ENCODE peak calls at places on chromosomes 13 and 19, in six cellular contexts. K, I, U, H, L and F are unnamed samples.

GRCh38 chr13:26324867-26325266 is 70.9 kb downstream of the CDK8 start:
- DNase-seq in I (no peak), L (no peak), U (no peak), H (no peak), K (peak), F (no peak)

GRCh38 chr13:83825676-83826075 is 56.6 kb downstream of the SLITRK1 start:
- DNase-seq in K (no peak), H (no peak), L (no peak), U (no peak), I (no peak), F (no peak)

GRCh38 chr13:49319555-49320350 is 72.0 kb downstream of the CDADC1 start:
- DNase-seq in H (no peak), I (no peak), K (peak), L (no peak), U (no peak), F (no peak)

GRCh38 chr13:108281941-108282340 is 12.4 kb downstream of the TNFSF13B start:
- DNase-seq in H (no peak), K (no peak), I (no peak), U (no peak), L (no peak), F (no peak)

GRCh38 chr13:57624565-57625435 is 6.7 kb upstream of the PCDH17 start:
- DNase-seq in K (peak), L (no peak), I (peak), H (peak), U (peak), F (peak)

GRCh38 chr13:25633108-25633507 is 261.3 kb downstream of the ATP8A2 start:
- DNase-seq in L (no peak), K (no peak), I (no peak), H (no peak), U (no peak), F (no peak)

GRCh38 chr13:87680298-87680697 is 9.1 kb downstream of the SLITRK5 start:
- DNase-seq in H (no peak), I (peak), K (no peak), U (no peak), L (no peak), F (no peak)

GRCh38 chr13:51050021-51050886 is 60.8 kb downstream of the C13orf42 start:
- DNase-seq in H (no peak), I (no peak), K (peak), L (no peak), U (no peak), F (no peak)

GRCh38 chr19:2912306-2912705 is 11.6 kb downstream of the ZNF57 start:
- DNase-seq in K (no peak), I (no peak), L (no peak), U (no peak), H (no peak), F (no peak)

GRCh38 chr19:604355-604754 is 14.7 kb downstream of the HCN2 start:
- DNase-seq in L (no peak), I (peak), H (peak), K (no peak), U (no peak), F (peak)

GRCh38 chr13:101116381-101116780 is 299.9 kb downstream of the NALCN start:
- DNase-seq in I (no peak), U (no peak), L (no peak), K (no peak), H (no peak), F (no peak)

GRCh38 chr13:27130223-27131015 is 41.2 kb downstream of the USP12 start:
- DNase-seq in H (no peak), L (no peak), I (no peak), U (no peak), K (peak), F (no peak)

GRCh38 chr19:41321600-41322270 is 11.8 kb downstream of the CCDC97 start:
- DNase-seq in H (peak), U (peak), I (peak), K (peak), L (no peak), F (peak)

GRCh38 chr19:51448011-51448744 is 10.1 kb downstream of the SIGLEC8 start:
- DNase-seq in K (no peak), I (no peak), H (no peak), U (no peak), L (no peak), F (no peak)

GRCh38 chr19:51810228-51810627 is 15.3 kb downstream of the FPR3 start:
- DNase-seq in L (no peak), I (peak), U (peak), K (no peak), H (peak), F (no peak)

GRCh38 chr19:49363265-49364082 is at the start of gene DKKL1:
- DNase-seq in U (peak), L (peak), H (peak), K (peak), I (peak), F (peak)

GRCh38 chr19:27671876-27672275 is 1541.1 kb downstream of the UQCRFS1 start:
- DNase-seq in K (no peak), I (no peak), U (no peak), H (no peak), L (no peak), F (no peak)

GRCh38 chr13:60066206-60066605 is 97.5 kb downstream of the DIAPH3 start:
- DNase-seq in U (no peak), H (no peak), L (no peak), I (peak), K (no peak), F (no peak)

GRCh38 chr19:54952591-54953344 is 5.4 kb upstream of the NLRP7 start:
- DNase-seq in U (no peak), L (no peak), K (no peak), H (peak), I (peak), F (no peak)

GRCh38 chr13:94764576-94765321 is 52.4 kb upstream of the SOX21 start:
- DNase-seq in K (no peak), I (no peak), L (no peak), U (no peak), H (no peak), F (no peak)

GRCh38 chr13:109204252-109204651 is 574.8 kb downstream of the MYO16 start:
- DNase-seq in L (no peak), U (no peak), H (no peak), I (no peak), K (no peak), F (no peak)

GRCh38 chr13:95288899-95289500 is 12.3 kb downstream of the ABCC4 start:
- DNase-seq in U (no peak), L (no peak), I (no peak), H (no peak), K (no peak), F (no peak)

GRCh38 chr13:99355267-99356215 is 48.3 kb upstream of the GPR183 start:
- DNase-seq in H (no peak), L (no peak), U (no peak), I (no peak), K (no peak), F (no peak)

GRCh38 chr13:80428344-80429096 is 87.6 kb upstream of the SPRY2 start:
- DNase-seq in I (no peak), L (no peak), U (no peak), H (no peak), K (no peak), F (no peak)

GRCh38 chr19:19822148-19822429 is 539 bp upstream of the ZNF506 start:
- DNase-seq in L (no peak), K (no peak), H (no peak), I (no peak), U (no peak), F (no peak)

GRCh38 chr19:49387936-49388372 is at the start of gene KASH5:
- DNase-seq in I (peak), K (peak), U (no peak), H (peak), L (no peak), F (no peak)

GRCh38 chr19:40512473-40513344 is 45.9 kb downstream of the SPTBN4 start:
- DNase-seq in I (peak), L (no peak), K (peak), H (no peak), U (no peak), F (no peak)

GRCh38 chr13:105139380-105140285 is 1395.8 kb downstream of the EFNB2 start:
- DNase-seq in H (no peak), U (peak), K (peak), L (peak), I (peak), F (peak)

GRCh38 chr13:65725001-65725400 is 1505.1 kb downstream of the PCDH9 start:
- DNase-seq in U (no peak), I (no peak), H (peak), L (no peak), K (peak), F (no peak)

GRCh38 chr13:43908156-43909126 is 28.7 kb downstream of the LACC1 start:
- DNase-seq in U (peak), I (peak), K (peak), H (peak), L (no peak), F (no peak)

GRCh38 chr13:79637086-79637763 is 156.3 kb downstream of the NDFIP2 start:
- DNase-seq in L (no peak), I (no peak), U (no peak), K (no peak), H (no peak), F (no peak)

GRCh38 chr19:12773571-12773970 is 1.8 kb downstream of the HOOK2 start:
- DNase-seq in L (no peak), I (peak), K (peak), U (no peak), H (no peak), F (no peak)

GRCh38 chr19:15399635-15400034 is 19.2 kb downstream of the AKAP8L start:
- DNase-seq in I (no peak), U (no peak), K (no peak), H (no peak), L (no peak), F (no peak)
- TF ChIP-seq BHLHE40 in I (no peak), U (no peak), K (no peak), H (no peak), L (no peak), F (no peak)

GRCh38 chr19:18460313-18460712 is 22.4 kb upstream of the ISYNA1 start:
- DNase-seq in K (peak), U (no peak), I (no peak), L (no peak), H (no peak), F (no peak)
- TF ChIP-seq BHLHE40 in K (no peak), U (no peak), I (no peak), L (no peak), H (no peak), F (no peak)

DNA sequence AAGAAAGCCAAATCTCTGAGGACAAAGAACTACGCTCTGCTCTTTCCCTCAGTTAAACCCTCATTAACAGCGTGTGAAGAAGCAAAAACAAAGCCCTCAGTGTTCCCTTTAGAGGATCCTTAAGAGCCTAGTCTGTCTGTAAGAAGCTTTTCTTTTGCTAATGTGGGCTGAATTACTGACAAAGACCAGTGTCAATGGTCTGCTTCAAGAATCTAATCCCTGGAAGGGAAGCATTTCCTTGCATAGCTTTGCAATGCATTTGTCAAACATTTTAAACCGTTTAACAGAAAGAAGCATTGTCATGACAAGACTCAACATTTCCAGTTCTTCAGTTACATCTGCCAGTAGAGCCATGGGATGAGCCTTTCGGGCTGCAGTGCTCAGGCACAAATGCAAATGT is 64.9 kb downstream of the EDNRB start:
- DNase-seq in H (no peak), L (no peak), K (no peak), I (no peak), U (no peak), F (no peak)
- TF ChIP-seq BHLHE40 in H (no peak), L (no peak), K (no peak), I (no peak), U (no peak), F (no peak)

GRCh38 chr13:113528101-113528797 is 37.7 kb upstream of the DCUN1D2 start:
- DNase-seq in I (no peak), K (no peak), H (no peak), U (no peak), L (no peak), F (no peak)

GRCh38 chr13:113528798-113529180 is 38.3 kb upstream of the DCUN1D2 start:
- DNase-seq in I (no peak), H (no peak), K (no peak), U (no peak), L (no peak), F (no peak)

GRCh38 chr13:113531041-113531873 is 40.7 kb upstream of the DCUN1D2 start:
- DNase-seq in K (no peak), I (no peak), U (no peak), H (no peak), L (no peak), F (no peak)

GRCh38 chr13:113526466-113527220 is 36.1 kb upstream of the DCUN1D2 start:
- DNase-seq in I (no peak), H (no peak), L (no peak), K (no peak), U (no peak), F (no peak)

DNA sequence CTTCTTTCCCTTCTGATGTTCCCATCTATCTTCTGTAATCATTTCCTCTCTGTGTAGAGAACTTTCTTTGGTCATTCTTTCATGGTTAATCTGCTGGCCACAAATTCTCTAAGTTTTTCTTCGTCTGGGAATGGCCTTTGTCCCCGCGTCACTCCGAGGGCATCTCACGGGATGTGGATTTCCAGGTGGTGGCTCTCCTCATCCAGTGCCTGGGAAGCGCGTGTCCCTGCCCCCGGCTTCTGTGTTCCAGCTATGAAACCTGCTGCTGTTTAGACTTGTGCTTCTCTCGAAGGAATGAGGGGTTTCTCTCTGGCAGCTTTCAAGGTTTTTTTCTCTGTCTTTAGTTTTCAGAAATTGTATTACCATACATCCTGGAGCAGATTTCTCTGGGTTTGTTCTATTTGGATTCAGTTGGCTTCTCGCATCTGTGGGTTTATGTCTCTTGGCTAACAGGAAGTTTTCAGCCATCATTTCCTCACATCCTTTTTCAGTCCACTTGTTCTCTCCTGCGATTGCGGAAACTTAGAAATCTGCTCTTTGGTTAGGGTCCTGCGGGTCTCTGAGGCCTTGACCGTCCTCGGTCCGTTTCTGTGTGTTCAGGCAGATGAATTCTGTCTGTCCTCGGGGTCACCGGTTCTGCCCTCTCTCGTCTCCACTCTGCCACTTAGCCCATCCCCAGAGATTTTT is 36.9 kb upstream of the DCUN1D2 start:
- DNase-seq in K (no peak), I (no peak), H (no peak), U (no peak), L (no peak), F (no peak)
- TF ChIP-seq BHLHE40 in K (no peak), I (no peak), H (no peak), U (no peak), L (no peak), F (no peak)

DNA sequence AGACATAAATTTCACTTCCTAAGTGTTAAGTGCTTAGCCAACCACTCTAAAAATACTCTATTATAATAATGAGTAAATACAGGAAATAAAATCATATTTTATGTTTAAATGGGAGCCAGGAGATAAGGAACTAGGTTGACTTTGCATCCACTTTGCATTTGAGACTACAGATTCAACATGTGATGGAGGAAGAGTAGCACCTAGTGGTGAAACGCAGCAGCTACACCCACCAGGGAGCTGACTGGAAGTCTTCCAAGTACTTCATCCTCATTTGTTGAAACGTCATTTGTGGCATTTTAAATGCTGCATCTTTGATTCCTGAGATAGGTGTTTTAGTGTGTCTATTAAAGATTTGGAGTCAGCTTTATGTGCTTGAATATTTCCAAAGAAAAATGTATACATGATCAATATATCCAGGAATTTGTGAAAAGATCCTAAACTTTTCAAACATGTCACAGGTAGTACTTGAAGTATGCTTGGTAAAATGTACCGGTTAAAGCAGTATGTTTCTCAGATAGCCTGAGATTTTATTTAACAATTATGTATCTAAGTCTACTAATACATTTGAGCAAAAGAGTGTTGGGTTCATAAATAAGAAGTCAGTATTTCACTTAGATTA is 17.4 kb upstream of the KCTD12 start:
- DNase-seq in I (peak), U (peak), H (peak), L (peak), K (peak), F (peak)
- TF ChIP-seq BHLHE40 in I (no peak), U (no peak), H (no peak), L (no peak), K (no peak), F (no peak)